ENCODE peak calls at places on chromosomes 3 and 15, in six cellular contexts. One of them, this sample, is unnamed.

GRCh38 chr3:98552232-98553020 is 20.6 kb downstream of the GPR15 start:
- DNase-seq in H1: no peak
- DNase-seq in HepG2: no peak
- DNase-seq in HCT116: no peak
- DNase-seq in GM12878: no peak
- DNase-seq in K562: no peak
- DNase-seq in this sample: no peak

GRCh38 chr3:153166206-153166605 is 4.2 kb downstream of the RAP2B start:
- DNase-seq in H1: no peak
- DNase-seq in HepG2: no peak
- DNase-seq in HCT116: no peak
- DNase-seq in GM12878: no peak
- DNase-seq in K562: peak
- DNase-seq in this sample: no peak

GRCh38 chr3:126349611-126350501 is 7.4 kb downstream of the KLF15 start:
- DNase-seq in H1: no peak
- DNase-seq in HepG2: no peak
- DNase-seq in HCT116: no peak
- DNase-seq in GM12878: no peak
- DNase-seq in K562: no peak
- DNase-seq in this sample: no peak

GRCh38 chr3:111773484-111773883 is 85.6 kb upstream of the PHLDB2 start:
- DNase-seq in H1: no peak
- DNase-seq in HepG2: no peak
- DNase-seq in HCT116: no peak
- DNase-seq in GM12878: no peak
- DNase-seq in K562: no peak
- DNase-seq in this sample: no peak

GRCh38 chr15:87591521-87591920 is 665.0 kb downstream of the NTRK3 start:
- DNase-seq in H1: no peak
- DNase-seq in HepG2: no peak
- DNase-seq in HCT116: no peak
- DNase-seq in GM12878: no peak
- DNase-seq in K562: no peak
- DNase-seq in this sample: no peak

GRCh38 chr3:99418709-99419108 is 219.7 kb upstream of the COL8A1 start:
- DNase-seq in H1: no peak
- DNase-seq in HepG2: no peak
- DNase-seq in HCT116: no peak
- DNase-seq in GM12878: peak
- DNase-seq in K562: no peak
- DNase-seq in this sample: no peak

GRCh38 chr3:181695661-181696491 is 15.8 kb upstream of the SOX2 start:
- DNase-seq in H1: no peak
- DNase-seq in HepG2: no peak
- DNase-seq in HCT116: no peak
- DNase-seq in GM12878: no peak
- DNase-seq in K562: no peak
- DNase-seq in this sample: no peak

GRCh38 chr3:39143051-39143885 is 10.1 kb downstream of the CSRNP1 start:
- DNase-seq in H1: no peak
- DNase-seq in HepG2: no peak
- DNase-seq in HCT116: no peak
- DNase-seq in GM12878: no peak
- DNase-seq in K562: no peak
- DNase-seq in this sample: no peak

GRCh38 chr3:61181874-61182273 is 69.4 kb downstream of the FHIT start:
- DNase-seq in H1: no peak
- DNase-seq in HepG2: peak
- DNase-seq in HCT116: peak
- DNase-seq in GM12878: peak
- DNase-seq in K562: no peak
- DNase-seq in this sample: no peak

GRCh38 chr3:151894219-151894618 is 20.8 kb downstream of the SUCNR1 start:
- DNase-seq in H1: no peak
- DNase-seq in HepG2: no peak
- DNase-seq in HCT116: no peak
- DNase-seq in GM12878: no peak
- DNase-seq in K562: no peak
- DNase-seq in this sample: no peak

GRCh38 chr15:37100109-37100873 is at the start of gene MEIS2:
- DNase-seq in H1: no peak
- DNase-seq in HepG2: peak
- DNase-seq in HCT116: peak
- DNase-seq in GM12878: peak
- DNase-seq in K562: peak
- DNase-seq in this sample: no peak

GRCh38 chr15:39358441-39359041 is 222.3 kb upstream of the THBS1 start:
- DNase-seq in H1: no peak
- DNase-seq in HepG2: peak
- DNase-seq in HCT116: no peak
- DNase-seq in GM12878: no peak
- DNase-seq in K562: peak
- DNase-seq in this sample: no peak

GRCh38 chr15:91852741-91853500 is 587 bp upstream of the SLCO3A1 start:
- DNase-seq in H1: no peak
- DNase-seq in HepG2: peak
- DNase-seq in HCT116: no peak
- DNase-seq in GM12878: no peak
- DNase-seq in K562: peak
- DNase-seq in this sample: peak

GRCh38 chr15:80801891-80802680 is 22.9 kb downstream of the CEMIP start:
- DNase-seq in H1: no peak
- DNase-seq in HepG2: no peak
- DNase-seq in HCT116: no peak
- DNase-seq in GM12878: no peak
- DNase-seq in K562: no peak
- DNase-seq in this sample: no peak

GRCh38 chr15:66364944-66365343 is 8.5 kb upstream of the TIPIN start:
- DNase-seq in H1: no peak
- DNase-seq in HepG2: no peak
- DNase-seq in HCT116: no peak
- DNase-seq in GM12878: no peak
- DNase-seq in K562: no peak
- DNase-seq in this sample: no peak

GRCh38 chr15:51720201-51720995 is 17.1 kb downstream of the LYSMD2 start:
- DNase-seq in H1: no peak
- DNase-seq in HepG2: no peak
- DNase-seq in HCT116: no peak
- DNase-seq in GM12878: no peak
- DNase-seq in K562: no peak
- DNase-seq in this sample: no peak

GRCh38 chr3:69791111-69791510 is 51.8 kb downstream of the MITF start:
- DNase-seq in H1: no peak
- DNase-seq in HepG2: no peak
- DNase-seq in HCT116: no peak
- DNase-seq in GM12878: no peak
- DNase-seq in K562: no peak
- DNase-seq in this sample: no peak

GRCh38 chr3:196422976-196423781 is 9.0 kb downstream of the UBXN7 start:
- DNase-seq in H1: no peak
- DNase-seq in HepG2: no peak
- DNase-seq in HCT116: no peak
- DNase-seq in GM12878: no peak
- DNase-seq in K562: no peak
- DNase-seq in this sample: no peak

GRCh38 chr15:64288577-64288976 is 67.4 kb downstream of the CSNK1G1 start:
- DNase-seq in H1: no peak
- DNase-seq in HepG2: no peak
- DNase-seq in HCT116: no peak
- DNase-seq in GM12878: no peak
- DNase-seq in K562: no peak
- DNase-seq in this sample: no peak

GRCh38 chr3:132987396-132987795 is 50.8 kb upstream of the TMEM108 start:
- DNase-seq in H1: no peak
- DNase-seq in HepG2: no peak
- DNase-seq in HCT116: no peak
- DNase-seq in GM12878: no peak
- DNase-seq in K562: no peak
- DNase-seq in this sample: no peak

GRCh38 chr3:112582242-112582874 is 20.5 kb downstream of the SLC35A5 start:
- DNase-seq in H1: no peak
- DNase-seq in HepG2: peak
- DNase-seq in HCT116: peak
- DNase-seq in GM12878: no peak
- DNase-seq in K562: peak
- DNase-seq in this sample: peak

GRCh38 chr3:139561428-139561827 is 21.9 kb upstream of the RBP1 start:
- DNase-seq in H1: no peak
- DNase-seq in HepG2: no peak
- DNase-seq in HCT116: no peak
- DNase-seq in GM12878: no peak
- DNase-seq in K562: no peak
- DNase-seq in this sample: no peak

GRCh38 chr3:31634485-31634884 is 101.8 kb downstream of the STT3B start:
- DNase-seq in H1: no peak
- DNase-seq in HepG2: no peak
- DNase-seq in HCT116: no peak
- DNase-seq in GM12878: no peak
- DNase-seq in K562: no peak
- DNase-seq in this sample: no peak

GRCh38 chr3:99862208-99862607 is 44.5 kb downstream of the CMSS1 start:
- DNase-seq in H1: no peak
- DNase-seq in HepG2: no peak
- DNase-seq in HCT116: no peak
- DNase-seq in GM12878: no peak
- DNase-seq in K562: no peak
- DNase-seq in this sample: no peak

GRCh38 chr3:178680037-178680436 is 143.8 kb downstream of the KCNMB2 start:
- DNase-seq in H1: no peak
- DNase-seq in HepG2: no peak
- DNase-seq in HCT116: no peak
- DNase-seq in GM12878: no peak
- DNase-seq in K562: peak
- DNase-seq in this sample: no peak

GRCh38 chr3:178677961-178678360 is 141.7 kb downstream of the KCNMB2 start:
- DNase-seq in H1: no peak
- DNase-seq in HepG2: no peak
- DNase-seq in HCT116: no peak
- DNase-seq in GM12878: no peak
- DNase-seq in K562: no peak
- DNase-seq in this sample: no peak

GRCh38 chr3:178676077-178676476 is 139.8 kb downstream of the KCNMB2 start:
- DNase-seq in H1: no peak
- DNase-seq in HepG2: no peak
- DNase-seq in HCT116: no peak
- DNase-seq in GM12878: no peak
- DNase-seq in K562: no peak
- DNase-seq in this sample: no peak

GRCh38 chr3:178680489-178680888 is 144.3 kb downstream of the KCNMB2 start:
- DNase-seq in H1: no peak
- DNase-seq in HepG2: no peak
- DNase-seq in HCT116: no peak
- DNase-seq in GM12878: no peak
- DNase-seq in K562: peak
- DNase-seq in this sample: no peak

GRCh38 chr3:178676942-178677606 is 140.8 kb downstream of the KCNMB2 start:
- DNase-seq in H1: no peak
- DNase-seq in HepG2: no peak
- DNase-seq in HCT116: no peak
- DNase-seq in GM12878: no peak
- DNase-seq in K562: no peak
- DNase-seq in this sample: no peak
- TF ChIP-seq ZNF274 in H1: no peak
- TF ChIP-seq ZNF274 in HepG2: no peak
- TF ChIP-seq ZNF274 in HCT116: no peak
- TF ChIP-seq ZNF274 in GM12878: no peak
- TF ChIP-seq ZNF274 in K562: no peak
- TF ChIP-seq ZNF274 in this sample: no peak

GRCh38 chr15:31440754-31441298 is 114.2 kb downstream of the KLF13 start:
- DNase-seq in H1: no peak
- DNase-seq in HepG2: no peak
- DNase-seq in HCT116: no peak
- DNase-seq in GM12878: no peak
- DNase-seq in K562: peak
- DNase-seq in this sample: no peak
- TF ChIP-seq ZNF274 in H1: no peak
- TF ChIP-seq ZNF274 in HepG2: no peak
- TF ChIP-seq ZNF274 in HCT116: no peak
- TF ChIP-seq ZNF274 in GM12878: no peak
- TF ChIP-seq ZNF274 in K562: no peak
- TF ChIP-seq ZNF274 in this sample: no peak

DNA sequence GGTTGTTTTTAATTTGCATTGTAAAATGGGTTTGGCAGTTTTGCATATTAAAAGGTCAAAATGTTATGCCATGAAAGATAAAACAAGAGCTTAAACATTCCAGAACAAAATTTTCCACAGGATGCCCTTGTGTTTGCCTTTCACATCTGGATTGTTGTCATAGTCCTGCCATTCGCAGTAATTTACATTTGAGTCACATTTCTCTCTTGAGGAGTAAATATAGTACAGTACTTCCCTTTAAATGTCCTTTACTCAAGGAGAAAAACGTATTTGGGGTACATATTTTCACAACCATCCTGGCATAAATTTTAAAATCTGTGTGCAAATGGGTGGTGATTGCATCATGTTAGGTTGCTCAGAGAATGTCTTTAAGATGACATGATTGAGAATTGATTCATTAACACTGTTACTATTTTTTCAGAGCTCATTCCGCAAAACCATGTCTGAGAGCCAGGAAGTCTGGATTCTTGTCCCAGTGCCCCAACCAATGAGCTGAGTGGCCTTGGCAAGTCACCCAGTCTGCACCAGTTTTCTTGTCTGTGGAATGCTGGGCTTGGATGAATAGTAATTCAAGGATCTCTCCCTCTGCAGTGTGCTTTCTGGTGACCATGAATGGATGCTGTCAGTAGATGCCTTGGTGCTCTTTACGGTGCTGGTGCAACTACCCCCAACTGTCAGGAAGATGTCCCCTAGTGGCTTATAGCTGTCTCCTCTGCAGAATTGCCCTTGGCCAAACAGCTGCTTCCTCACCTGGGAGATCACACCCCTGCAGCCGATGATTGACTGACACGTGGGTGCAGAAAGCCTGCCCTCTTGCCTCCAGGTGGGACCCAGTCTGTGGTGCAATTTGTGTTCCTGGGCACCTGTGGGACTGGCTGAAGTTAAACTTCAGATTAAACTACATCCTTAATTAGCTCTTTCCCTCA is 43.0 kb downstream of the ABHD5 start:
- DNase-seq in H1: no peak
- DNase-seq in HepG2: no peak
- DNase-seq in HCT116: no peak
- DNase-seq in GM12878: no peak
- DNase-seq in K562: peak
- DNase-seq in this sample: no peak
- TF ChIP-seq ZNF274 in H1: no peak
- TF ChIP-seq ZNF274 in HepG2: no peak
- TF ChIP-seq ZNF274 in HCT116: no peak
- TF ChIP-seq ZNF274 in GM12878: no peak
- TF ChIP-seq ZNF274 in K562: no peak
- TF ChIP-seq ZNF274 in this sample: no peak

DNA sequence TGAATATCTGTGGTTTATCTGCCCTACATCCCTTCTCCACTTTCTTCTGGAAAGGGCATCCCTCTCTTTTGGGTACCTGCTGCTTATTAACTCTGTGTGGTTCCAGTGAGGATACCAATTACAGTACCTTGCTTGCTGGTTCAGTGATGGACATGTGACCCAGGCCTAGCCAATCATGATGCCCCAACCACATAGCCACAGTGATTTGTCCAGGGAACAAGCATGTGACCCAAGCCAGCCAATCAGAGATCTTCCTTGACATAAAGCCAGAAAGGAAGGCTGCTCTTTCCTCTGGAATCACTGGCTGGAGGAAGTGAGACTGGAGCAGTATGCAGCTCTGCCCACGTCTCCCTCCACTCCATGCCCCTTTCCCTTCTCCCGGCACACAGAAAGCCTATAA is 10.9 kb upstream of the TMEM158 start:
- DNase-seq in H1: no peak
- DNase-seq in HepG2: no peak
- DNase-seq in HCT116: no peak
- DNase-seq in GM12878: no peak
- DNase-seq in K562: peak
- DNase-seq in this sample: no peak
- TF ChIP-seq ZNF274 in H1: no peak
- TF ChIP-seq ZNF274 in HepG2: no peak
- TF ChIP-seq ZNF274 in HCT116: no peak
- TF ChIP-seq ZNF274 in GM12878: no peak
- TF ChIP-seq ZNF274 in K562: no peak
- TF ChIP-seq ZNF274 in this sample: no peak

This sample was measured in NT2/D1.